ENCODE peak calls at places on chromosomes 2 and 18, in four cellular contexts. One of them, this sample, is unnamed.

GRCh38 chr2:109063326-109063670 is 65.7 kb upstream of the SH3RF3 start:
- DNase-seq in PC-9: no peak
- DNase-seq in effector memory CD4-positive, alpha-beta T cell: no peak
- DNase-seq in uterus: no peak
- DNase-seq in this sample: no peak

GRCh38 chr18:23887493-23887892 is 127.1 kb upstream of the TTC39C start:
- DNase-seq in effector memory CD4-positive, alpha-beta T cell: no peak
- DNase-seq in uterus: peak; percentile 61
- DNase-seq in PC-9: no peak
- DNase-seq in this sample: no peak

GRCh38 chr18:37438417-37439180 is 127.0 kb downstream of the CELF4 start:
- DNase-seq in uterus: no peak
- DNase-seq in PC-9: no peak
- DNase-seq in effector memory CD4-positive, alpha-beta T cell: no peak
- DNase-seq in this sample: no peak

GRCh38 chr18:63676526-63676925 is 14.8 kb upstream of the SERPINB3 start:
- DNase-seq in uterus: no peak
- DNase-seq in PC-9: no peak
- DNase-seq in effector memory CD4-positive, alpha-beta T cell: no peak
- DNase-seq in this sample: no peak

GRCh38 chr2:43312751-43313641 is 86.6 kb upstream of the ZFP36L2 start:
- DNase-seq in effector memory CD4-positive, alpha-beta T cell: no peak
- DNase-seq in uterus: no peak
- DNase-seq in PC-9: peak; percentile 83
- DNase-seq in this sample: no peak

GRCh38 chr2:240134466-240134865 is 1.6 kb downstream of the COPS9 start:
- DNase-seq in effector memory CD4-positive, alpha-beta T cell: no peak
- DNase-seq in uterus: no peak
- DNase-seq in PC-9: no peak
- DNase-seq in this sample: no peak

GRCh38 chr2:29295843-29296242 is 180.6 kb downstream of the CLIP4 start:
- DNase-seq in uterus: no peak
- DNase-seq in effector memory CD4-positive, alpha-beta T cell: no peak
- DNase-seq in PC-9: peak; percentile 20
- DNase-seq in this sample: no peak

GRCh38 chr2:153477096-153477555 is 1.4 kb downstream of the RPRM start:
- DNase-seq in uterus: peak; percentile 25
- DNase-seq in PC-9: no peak
- DNase-seq in effector memory CD4-positive, alpha-beta T cell: no peak
- DNase-seq in this sample: no peak

GRCh38 chr2:128424406-128424805 is 105.7 kb upstream of the HS6ST1 start:
- DNase-seq in PC-9: peak; percentile 51
- DNase-seq in uterus: no peak
- DNase-seq in effector memory CD4-positive, alpha-beta T cell: no peak
- DNase-seq in this sample: no peak

GRCh38 chr18:23238152-23238531 is 102.9 kb downstream of the CABLES1 start:
- DNase-seq in PC-9: no peak
- DNase-seq in uterus: peak; percentile 43
- DNase-seq in effector memory CD4-positive, alpha-beta T cell: no peak
- DNase-seq in this sample: peak; percentile 49

GRCh38 chr18:7259482-7259881 is 28.6 kb downstream of the LRRC30 start:
- DNase-seq in PC-9: no peak
- DNase-seq in uterus: no peak
- DNase-seq in effector memory CD4-positive, alpha-beta T cell: no peak
- DNase-seq in this sample: no peak

GRCh38 chr2:202034249-202035088 is 814 bp downstream of the FZD7 start:
- DNase-seq in PC-9: no peak
- DNase-seq in uterus: peak; percentile 40
- DNase-seq in effector memory CD4-positive, alpha-beta T cell: peak; percentile 6
- DNase-seq in this sample: peak; percentile 33

GRCh38 chr2:219398721-219399333 is 11.1 kb upstream of the DNPEP start:
- DNase-seq in PC-9: peak; percentile 78
- DNase-seq in uterus: no peak
- DNase-seq in effector memory CD4-positive, alpha-beta T cell: no peak
- DNase-seq in this sample: no peak

GRCh38 chr18:72544092-72544886 is at the start of gene CBLN2:
- DNase-seq in PC-9: no peak
- DNase-seq in uterus: no peak
- DNase-seq in effector memory CD4-positive, alpha-beta T cell: no peak
- DNase-seq in this sample: peak; percentile 23

GRCh38 chr2:59176737-59177136 is 935.6 kb upstream of the FANCL start:
- DNase-seq in effector memory CD4-positive, alpha-beta T cell: no peak
- DNase-seq in PC-9: peak; percentile 33
- DNase-seq in uterus: no peak
- DNase-seq in this sample: no peak

GRCh38 chr2:160918909-160919503 is 241.2 kb upstream of the TANK start:
- DNase-seq in effector memory CD4-positive, alpha-beta T cell: no peak
- DNase-seq in uterus: no peak
- DNase-seq in PC-9: no peak
- DNase-seq in this sample: peak; percentile 51

GRCh38 chr2:96143848-96144480 is 1.3 kb downstream of the DUSP2 start:
- DNase-seq in PC-9: peak; percentile 55
- DNase-seq in uterus: no peak
- DNase-seq in effector memory CD4-positive, alpha-beta T cell: no peak
- DNase-seq in this sample: no peak

GRCh38 chr2:192500550-192501200 is 305.9 kb upstream of the TMEFF2 start:
- DNase-seq in effector memory CD4-positive, alpha-beta T cell: no peak
- DNase-seq in uterus: no peak
- DNase-seq in PC-9: no peak
- DNase-seq in this sample: peak; percentile 83

GRCh38 chr2:86470890-86471289 is 29.7 kb downstream of the KDM3A start:
- DNase-seq in effector memory CD4-positive, alpha-beta T cell: no peak
- DNase-seq in PC-9: no peak
- DNase-seq in uterus: no peak
- DNase-seq in this sample: no peak

GRCh38 chr18:47531759-47532158 is 280.3 kb upstream of the SKOR2 start:
- DNase-seq in effector memory CD4-positive, alpha-beta T cell: no peak
- DNase-seq in uterus: no peak
- DNase-seq in PC-9: no peak
- DNase-seq in this sample: no peak

GRCh38 chr2:188414412-188414811 is 122.7 kb downstream of the GULP1 start:
- DNase-seq in PC-9: no peak
- DNase-seq in uterus: no peak
- DNase-seq in effector memory CD4-positive, alpha-beta T cell: no peak
- DNase-seq in this sample: peak; percentile 33

GRCh38 chr2:209970271-209970670 is 32.2 kb upstream of the RPE start:
- DNase-seq in PC-9: no peak
- DNase-seq in uterus: no peak
- DNase-seq in effector memory CD4-positive, alpha-beta T cell: no peak
- DNase-seq in this sample: no peak

GRCh38 chr2:209970711-209971110 is 31.7 kb upstream of the RPE start:
- DNase-seq in uterus: no peak
- DNase-seq in effector memory CD4-positive, alpha-beta T cell: no peak
- DNase-seq in PC-9: no peak
- DNase-seq in this sample: no peak

GRCh38 chr2:209965723-209966122 is 36.7 kb upstream of the RPE start:
- DNase-seq in effector memory CD4-positive, alpha-beta T cell: no peak
- DNase-seq in PC-9: no peak
- DNase-seq in uterus: no peak
- DNase-seq in this sample: no peak

GRCh38 chr2:209973328-209973727 is 29.1 kb upstream of the RPE start:
- DNase-seq in effector memory CD4-positive, alpha-beta T cell: no peak
- DNase-seq in PC-9: no peak
- DNase-seq in uterus: no peak
- DNase-seq in this sample: no peak

GRCh38 chr2:209969692-209970091 is 32.7 kb upstream of the RPE start:
- DNase-seq in uterus: no peak
- DNase-seq in effector memory CD4-positive, alpha-beta T cell: no peak
- DNase-seq in PC-9: no peak
- DNase-seq in this sample: no peak
- H3K4me3 ChIP-seq in uterus: no peak overlapping the region
- H3K4me3 ChIP-seq in effector memory CD4-positive, alpha-beta T cell: no peak overlapping the region
- H3K4me3 ChIP-seq in PC-9: no peak overlapping the region
- H3K4me3 ChIP-seq in this sample: no peak overlapping the region

DNA sequence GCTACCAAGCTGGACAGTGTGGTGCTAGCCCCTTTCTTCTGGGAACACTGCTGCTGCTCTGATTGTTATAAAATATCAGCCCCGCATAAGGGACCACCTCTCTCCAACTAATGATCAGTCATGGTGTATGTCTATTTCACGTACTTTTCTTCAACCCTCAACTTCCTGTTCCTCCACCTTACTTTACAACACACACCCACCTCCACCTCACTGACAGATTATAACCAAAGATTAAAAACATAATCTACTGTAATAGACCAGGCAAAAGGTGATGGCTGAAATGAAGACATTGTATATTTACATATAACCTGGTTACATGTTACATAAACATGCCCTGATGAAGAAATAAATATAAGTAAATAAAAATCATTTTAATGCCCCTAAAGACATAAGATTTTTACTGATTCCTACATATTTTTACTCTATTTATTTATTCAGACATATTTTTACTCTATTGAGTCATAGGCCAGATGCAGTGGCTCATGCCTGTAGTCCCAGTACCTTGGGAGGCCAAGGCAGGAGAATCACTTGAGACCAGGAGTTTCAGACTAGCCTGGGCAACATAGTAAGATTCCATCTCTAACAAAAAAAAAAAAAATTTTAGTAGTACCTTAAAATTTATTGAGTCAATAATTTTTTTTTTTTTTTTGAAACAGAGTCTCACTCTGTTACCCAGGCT is 12.8 kb downstream of the STK39 start:
- DNase-seq in effector memory CD4-positive, alpha-beta T cell: no peak
- DNase-seq in uterus: no peak
- DNase-seq in PC-9: no peak
- DNase-seq in this sample: no peak
- H3K4me3 ChIP-seq in effector memory CD4-positive, alpha-beta T cell: no peak overlapping the region
- H3K4me3 ChIP-seq in uterus: no peak overlapping the region
- H3K4me3 ChIP-seq in PC-9: no peak overlapping the region
- H3K4me3 ChIP-seq in this sample: no peak overlapping the region

GRCh38 chr18:961644-962355 is 57.1 kb downstream of the ADCYAP1 start:
- DNase-seq in effector memory CD4-positive, alpha-beta T cell: no peak
- DNase-seq in uterus: peak; percentile 47
- DNase-seq in PC-9: no peak
- DNase-seq in this sample: peak; percentile 43

GRCh38 chr18:966095-967036 is 61.7 kb downstream of the ADCYAP1 start:
- DNase-seq in PC-9: no peak
- DNase-seq in effector memory CD4-positive, alpha-beta T cell: no peak
- DNase-seq in uterus: no peak
- DNase-seq in this sample: no peak

GRCh38 chr18:963276-963675 is 58.6 kb downstream of the ADCYAP1 start:
- DNase-seq in PC-9: no peak
- DNase-seq in uterus: no peak
- DNase-seq in effector memory CD4-positive, alpha-beta T cell: no peak
- DNase-seq in this sample: no peak

DNA sequence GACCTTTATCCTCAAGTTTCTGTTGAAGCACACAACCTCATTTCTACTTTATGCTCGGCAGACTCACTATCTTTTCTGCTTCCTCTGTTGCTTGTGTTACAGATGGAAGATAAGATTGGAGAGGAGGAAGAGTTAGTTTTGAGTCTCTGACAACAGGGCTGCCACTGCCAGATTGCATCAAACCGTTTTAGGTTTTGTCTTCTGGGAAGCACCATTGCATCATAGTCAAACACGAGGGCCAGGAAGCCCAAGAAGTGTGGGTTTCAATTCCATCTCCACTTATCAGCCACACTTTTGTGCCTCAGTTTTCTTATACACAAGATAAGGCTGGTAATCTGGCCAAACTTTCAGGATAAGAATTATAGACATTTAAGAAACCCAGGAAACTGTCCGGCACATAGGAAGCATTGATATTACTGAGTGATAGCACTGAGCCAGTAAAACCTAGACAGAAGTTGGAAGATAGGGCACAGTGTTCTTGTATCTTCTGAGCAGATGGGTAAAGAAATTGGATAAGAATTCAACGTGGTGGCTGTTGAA is 62.4 kb downstream of the ADCYAP1 start:
- DNase-seq in PC-9: no peak
- DNase-seq in effector memory CD4-positive, alpha-beta T cell: no peak
- DNase-seq in uterus: no peak
- DNase-seq in this sample: no peak
- H3K4me3 ChIP-seq in PC-9: no peak overlapping the region
- H3K4me3 ChIP-seq in effector memory CD4-positive, alpha-beta T cell: no peak overlapping the region
- H3K4me3 ChIP-seq in uterus: no peak overlapping the region
- H3K4me3 ChIP-seq in this sample: no peak overlapping the region

DNA sequence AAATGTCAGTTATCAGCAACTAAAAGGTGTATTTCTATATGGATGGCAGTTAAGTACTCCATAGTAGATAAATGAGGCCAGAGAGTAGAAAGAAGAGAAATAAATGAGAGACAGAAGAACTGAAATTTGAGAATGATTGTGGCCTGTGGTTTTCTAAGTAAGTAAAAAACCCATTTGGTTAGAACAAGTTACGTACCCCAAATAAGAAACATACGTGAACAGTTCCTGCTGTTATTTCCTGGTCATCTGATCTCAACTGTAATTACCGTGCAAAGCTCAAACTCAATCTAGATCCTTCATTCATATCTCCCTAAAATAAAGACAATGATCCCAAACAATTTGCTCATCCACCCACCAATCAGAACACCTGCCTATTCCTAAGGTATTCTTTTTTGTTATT is 181.3 kb downstream of the PID1 start:
- DNase-seq in uterus: no peak
- DNase-seq in effector memory CD4-positive, alpha-beta T cell: no peak
- DNase-seq in PC-9: no peak
- DNase-seq in this sample: no peak
- H3K4me3 ChIP-seq in uterus: no peak overlapping the region
- H3K4me3 ChIP-seq in effector memory CD4-positive, alpha-beta T cell: no peak overlapping the region
- H3K4me3 ChIP-seq in PC-9: no peak overlapping the region
- H3K4me3 ChIP-seq in this sample: no peak overlapping the region

GRCh38 chr2:8412586-8412985 is 269.3 kb upstream of the ID2 start:
- DNase-seq in effector memory CD4-positive, alpha-beta T cell: no peak
- DNase-seq in uterus: peak; percentile 70
- DNase-seq in PC-9: no peak
- DNase-seq in this sample: no peak
- H3K4me3 ChIP-seq in effector memory CD4-positive, alpha-beta T cell: no peak overlapping the region
- H3K4me3 ChIP-seq in uterus: no peak overlapping the region
- H3K4me3 ChIP-seq in PC-9: no peak overlapping the region
- H3K4me3 ChIP-seq in this sample: no peak overlapping the region

This sample was measured in brain microvascular endothelial cell.